ENCODE peak calls at places on chromosomes 4 and X, in six cellular contexts. P is A549, W is HepG2, V is H1, H is HCT116, A is NB4. R is an unnamed sample.

GRCh38 chrX:65575024-65575423 is 40.4 kb upstream of the LAS1L start:
- DNase-seq in P (no peak), W (no peak), V (no peak), H (no peak), A (no peak), R (no peak)

GRCh38 chr4:34112573-34112972 is 2131.7 kb downstream of the ARAP2 start:
- DNase-seq in P (no peak), W (no peak), V (no peak), H (no peak), A (no peak), R (no peak)

GRCh38 chr4:162347492-162348213 is 183.9 kb upstream of the FSTL5 start:
- DNase-seq in P (no peak), W (no peak), V (no peak), H (no peak), A (no peak), R (peak)

GRCh38 chr4:122577189-122577553 is 43.7 kb downstream of the IL21 start:
- DNase-seq in P (no peak), W (no peak), V (no peak), H (no peak), A (no peak), R (no peak)

GRCh38 chr4:40583850-40584439 is 45.7 kb downstream of the RBM47 start:
- DNase-seq in P (peak), W (no peak), V (no peak), H (no peak), A (no peak), R (no peak)

GRCh38 chr4:8100696-8101095 is 57.9 kb downstream of the ABLIM2 start:
- DNase-seq in P (no peak), W (no peak), V (no peak), H (no peak), A (no peak), R (no peak)

GRCh38 chr4:64617813-64618212 is 208.6 kb upstream of the TECRL start:
- DNase-seq in P (peak), W (no peak), V (no peak), H (no peak), A (peak), R (no peak)

GRCh38 chrX:27740933-27741332 is 66.9 kb upstream of the MAGEB10 start:
- DNase-seq in P (no peak), W (no peak), V (no peak), H (no peak), A (no peak), R (no peak)

GRCh38 chrX:39627257-39627656 is 470.5 kb downstream of the BCOR start:
- DNase-seq in P (no peak), W (no peak), V (no peak), H (no peak), A (no peak), R (peak)

GRCh38 chrX:106611682-106612402 is at the start of gene RADX:
- DNase-seq in P (peak), W (peak), V (peak), H (peak), A (no peak), R (peak)

GRCh38 chr4:184653650-184654049 is 4.1 kb downstream of the PRIMPOL start:
- DNase-seq in P (no peak), W (no peak), V (no peak), H (no peak), A (no peak), R (no peak)

GRCh38 chr4:118757761-118758213 is 72.6 kb downstream of the METTL14 start:
- DNase-seq in P (no peak), W (peak), V (no peak), H (no peak), A (no peak), R (no peak)

GRCh38 chrX:72276478-72276953 is 532 bp downstream of the RPS4X start:
- DNase-seq in P (no peak), W (no peak), V (no peak), H (no peak), A (no peak), R (no peak)

GRCh38 chrX:41666251-41666650 is 22.5 kb upstream of the GPR34 start:
- DNase-seq in P (no peak), W (no peak), V (no peak), H (no peak), A (peak), R (no peak)

GRCh38 chr4:119284876-119285611 is 36.9 kb downstream of the FABP2 start:
- DNase-seq in P (peak), W (no peak), V (no peak), H (no peak), A (no peak), R (no peak)

GRCh38 chr4:184695178-184695896 is 38.6 kb downstream of the CENPU start:
- DNase-seq in P (no peak), W (no peak), V (no peak), H (no peak), A (no peak), R (no peak)

GRCh38 chrX:14361430-14361829 is 167.9 kb upstream of the GLRA2 start:
- DNase-seq in P (no peak), W (no peak), V (no peak), H (no peak), A (no peak), R (no peak)

GRCh38 chr4:114136067-114136466 is 156.6 kb upstream of the ARSJ start:
- DNase-seq in P (no peak), W (no peak), V (no peak), H (no peak), A (no peak), R (no peak)

GRCh38 chrX:14014526-14014925 is 15.2 kb downstream of the GEMIN8 start:
- DNase-seq in P (no peak), W (no peak), V (no peak), H (no peak), A (no peak), R (no peak)

DNA sequence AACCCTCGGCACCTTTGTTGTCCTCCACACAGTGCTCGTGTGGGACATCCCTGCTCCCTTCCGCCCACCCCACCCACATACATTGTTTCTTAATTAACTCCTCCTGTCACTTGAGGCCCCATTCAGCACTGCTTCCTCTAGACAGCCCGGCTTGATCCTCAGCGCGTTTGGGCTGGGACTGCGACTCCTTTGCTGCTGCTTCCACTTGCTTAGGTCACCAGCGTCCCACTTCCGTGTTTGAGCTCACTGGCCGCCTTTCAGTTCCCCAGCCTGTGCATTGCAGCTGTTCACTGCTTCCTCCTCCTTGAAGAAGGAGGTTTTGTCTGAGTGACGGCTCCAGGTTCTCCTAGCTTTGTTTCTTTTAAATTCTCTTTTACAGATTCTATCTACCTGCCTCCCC is 16.1 kb downstream of the RNF4 start:
- DNase-seq in P (no peak), W (no peak), V (no peak), H (no peak), A (peak), R (no peak)
- H3K4me3 ChIP-seq in P (no peak), W (no peak), V (no peak), H (no peak), A (no peak), R (no peak)

GRCh38 chrX:110022555-110023448 is 19.9 kb downstream of the TMEM164 start:
- DNase-seq in P (no peak), W (no peak), V (no peak), H (no peak), A (no peak), R (no peak)

GRCh38 chrX:110021180-110022022 is 18.5 kb downstream of the TMEM164 start:
- DNase-seq in P (no peak), W (no peak), V (no peak), H (no peak), A (no peak), R (no peak)

DNA sequence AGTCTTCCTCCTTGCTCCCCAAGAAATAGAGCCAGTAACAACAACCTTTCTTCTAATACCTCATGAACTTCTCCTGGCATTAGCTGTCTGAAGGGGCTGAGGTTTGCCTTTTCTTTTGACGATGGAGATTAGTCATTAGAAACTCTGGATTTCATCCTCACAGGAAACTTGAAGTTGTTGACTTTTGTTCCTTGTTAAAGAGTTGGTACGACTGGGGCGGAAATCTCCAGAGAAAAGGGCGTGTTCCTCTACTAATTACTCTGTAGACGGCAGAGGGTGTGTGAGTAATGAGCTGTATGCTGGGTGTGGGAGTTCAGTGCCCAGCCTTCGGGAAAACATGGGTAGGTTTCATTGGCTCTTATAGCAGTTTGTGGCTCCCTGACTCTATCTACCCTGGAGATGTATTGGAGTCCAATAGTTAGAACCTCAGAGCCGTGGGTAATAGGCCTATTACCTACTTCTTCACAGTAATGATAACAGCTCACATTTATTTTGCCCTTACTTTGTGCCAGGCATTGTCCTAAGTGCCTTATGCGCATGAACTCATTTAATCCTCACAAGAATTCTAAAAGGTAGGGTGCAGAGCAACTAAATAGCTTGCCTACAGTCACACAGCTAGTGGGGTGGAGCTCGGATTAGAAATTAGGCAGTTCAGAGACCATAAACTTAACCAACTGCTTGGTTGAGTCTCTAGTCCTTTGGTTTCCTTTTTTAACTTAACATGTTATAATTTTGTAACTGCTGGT is 23.4 kb downstream of the TMEM164 start:
- DNase-seq in P (peak), W (no peak), V (no peak), H (no peak), A (no peak), R (no peak)
- TF ChIP-seq MAX in P (no peak), W (no peak), V (no peak), H (no peak), A (no peak), R (no peak)

GRCh38 chrX:1493317-1493856 is 40.7 kb upstream of the ASMTL start:
- DNase-seq in P (no peak), W (no peak), V (no peak), H (no peak), A (no peak), R (no peak)
- H3K4me3 ChIP-seq in P (no peak), W (no peak), V (peak), H (no peak), A (peak), R (no peak)

GRCh38 chr4:158239196-158239595 is 28.9 kb downstream of the TMEM144 start:
- DNase-seq in P (no peak), W (no peak), V (no peak), H (no peak), A (no peak), R (no peak)

GRCh38 chr4:158238574-158238973 is 28.3 kb downstream of the TMEM144 start:
- DNase-seq in P (no peak), W (no peak), V (no peak), H (no peak), A (no peak), R (no peak)

GRCh38 chr4:158243071-158243470 is 32.8 kb downstream of the TMEM144 start:
- DNase-seq in P (no peak), W (peak), V (no peak), H (no peak), A (no peak), R (no peak)
- TF ChIP-seq MAX in P (no peak), W (no peak), V (no peak), H (no peak), A (no peak), R (no peak)

GRCh38 chr4:182145360-182145905 is 97.8 kb upstream of the TENM3 start:
- DNase-seq in P (no peak), W (no peak), V (no peak), H (no peak), A (no peak), R (peak)

GRCh38 chr4:182143822-182144620 is 99.2 kb upstream of the TENM3 start:
- DNase-seq in P (peak), W (no peak), V (peak), H (no peak), A (no peak), R (peak)

GRCh38 chr4:182143086-182143821 is 99.9 kb upstream of the TENM3 start:
- DNase-seq in P (no peak), W (no peak), V (no peak), H (no peak), A (no peak), R (no peak)

GRCh38 chr4:182144621-182145359 is 98.4 kb upstream of the TENM3 start:
- DNase-seq in P (no peak), W (no peak), V (peak), H (no peak), A (no peak), R (peak)

DNA sequence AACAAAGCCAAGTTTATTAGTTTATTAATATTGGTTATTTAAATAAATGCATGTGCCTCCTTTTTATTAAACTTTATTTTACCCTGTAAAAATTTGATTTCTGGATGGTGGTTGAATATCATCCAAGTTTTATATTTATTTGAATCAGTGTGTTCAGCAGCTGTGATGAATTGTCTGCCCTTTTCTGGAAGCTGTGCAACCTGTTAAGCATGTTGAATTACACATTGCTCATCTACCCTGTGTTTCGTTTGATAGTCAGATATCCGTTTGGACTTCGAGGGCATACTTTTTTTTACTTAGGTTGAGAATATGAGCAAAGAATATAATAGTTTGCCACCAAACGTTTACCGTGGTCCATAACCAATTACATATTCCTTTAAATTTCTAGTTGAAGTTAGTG is 95.8 kb upstream of the TENM3 start:
- DNase-seq in P (no peak), W (no peak), V (no peak), H (no peak), A (no peak), R (no peak)
- H3K4me3 ChIP-seq in P (no peak), W (no peak), V (no peak), H (no peak), A (no peak), R (no peak)

DNA sequence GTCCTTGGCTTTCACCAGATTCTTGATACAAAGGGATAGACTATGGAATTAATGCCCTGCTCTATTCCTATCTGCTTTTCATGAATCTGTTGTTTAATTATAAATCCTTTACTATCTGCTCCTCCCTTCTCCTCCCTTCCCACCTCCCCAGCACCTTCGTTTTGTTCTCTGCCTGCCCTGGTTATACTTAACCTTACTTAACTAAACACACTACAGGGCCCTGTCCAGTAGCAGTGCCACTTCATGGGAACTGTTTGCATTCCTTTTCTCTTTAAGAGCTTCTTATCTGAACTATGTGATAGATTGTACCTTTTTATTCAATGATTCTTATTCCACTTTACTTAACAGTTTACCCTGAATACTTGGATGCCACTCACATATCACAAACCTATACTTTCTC is 830 bp downstream of the HOPX start:
- DNase-seq in P (no peak), W (no peak), V (no peak), H (no peak), A (no peak), R (no peak)
- TF ChIP-seq MAX in P (no peak), W (no peak), V (no peak), H (no peak), A (no peak), R (no peak)

GRCh38 chr4:80206541-80207171 is 9.4 kb downstream of the PRDM8 start:
- DNase-seq in P (no peak), W (no peak), V (peak), H (no peak), A (no peak), R (no peak)
- H3K4me3 ChIP-seq in P (no peak), W (no peak), V (no peak), H (no peak), A (no peak), R (no peak)

R was measured in SK-N-SH.